ENCODE peak calls at places on chromosomes 16 and 17, in nine cellular contexts. O, R, A, F, Q, T, N, L and H are unnamed samples.

GRCh38 chr17:72599891-72600290 is 479.1 kb downstream of the SOX9 start:
- DNase-seq in O (no peak), R (no peak), A (no peak), F (no peak), Q (no peak), T (no peak), N (no peak), L (no peak), H (no peak)

GRCh38 chr17:38749222-38750043 is 1.3 kb upstream of the PCGF2 start:
- DNase-seq in O (peak), R (peak), A (no peak), F (peak), Q (peak), T (peak), N (no peak), L (peak), H (peak)

GRCh38 chr17:38485146-38485468 is 56.8 kb downstream of the ARHGAP23 start:
- DNase-seq in O (no peak), R (no peak), A (no peak), F (no peak), Q (no peak), T (no peak), N (no peak), L (no peak), H (no peak)

GRCh38 chr16:72073831-72074230 is 10.8 kb downstream of the HPR start:
- DNase-seq in O (no peak), R (no peak), A (no peak), F (no peak), Q (no peak), T (no peak), N (no peak), L (no peak), H (no peak)

GRCh38 chr17:27290916-27291598 is 2.9 kb upstream of the WSB1 start:
- DNase-seq in O (no peak), R (no peak), A (no peak), F (no peak), Q (no peak), T (peak), N (no peak), L (no peak), H (no peak)

GRCh38 chr16:27595461-27595860 is 45.5 kb downstream of the KATNIP start:
- DNase-seq in O (no peak), R (no peak), A (no peak), F (no peak), Q (no peak), T (no peak), N (no peak), L (no peak), H (no peak)

GRCh38 chr16:17474037-17474436 is 3.3 kb upstream of the XYLT1 start:
- DNase-seq in O (no peak), R (no peak), A (no peak), F (no peak), Q (no peak), T (no peak), N (no peak), L (no peak), H (no peak)

GRCh38 chr16:53131363-53132071 is 76.7 kb downstream of the CHD9 start:
- DNase-seq in O (peak), R (peak), A (no peak), F (peak), Q (peak), T (no peak), N (peak), L (peak), H (peak)

GRCh38 chr17:77741109-77741508 is 217.4 kb upstream of the TNRC6C start:
- DNase-seq in O (peak), R (peak), A (no peak), F (no peak), Q (peak), T (no peak), N (no peak), L (no peak), H (no peak)

GRCh38 chr16:22264786-22265185 is 32.4 kb upstream of the POLR3E start:
- DNase-seq in O (no peak), R (no peak), A (peak), F (no peak), Q (no peak), T (no peak), N (no peak), L (peak), H (no peak)

GRCh38 chr16:86952769-86953168 is 364.4 kb downstream of the C16orf95 start:
- DNase-seq in O (no peak), R (no peak), A (no peak), F (peak), Q (no peak), T (no peak), N (no peak), L (no peak), H (no peak)

GRCh38 chr17:80294210-80294609 is 33.6 kb downstream of the RNF213 start:
- DNase-seq in O (no peak), R (no peak), A (no peak), F (no peak), Q (no peak), T (no peak), N (no peak), L (no peak), H (no peak)

GRCh38 chr17:29592850-29593545 is at the start of gene ANKRD13B:
- DNase-seq in O (peak), R (peak), A (no peak), F (no peak), Q (peak), T (peak), N (no peak), L (peak), H (no peak)

GRCh38 chr17:7014995-7015586 is 2.7 kb downstream of the RNASEK start:
- DNase-seq in O (peak), R (no peak), A (no peak), F (peak), Q (no peak), T (no peak), N (peak), L (no peak), H (no peak)

GRCh38 chr17:77721823-77722160 is 236.7 kb upstream of the TNRC6C start:
- DNase-seq in O (no peak), R (no peak), A (no peak), F (no peak), Q (no peak), T (no peak), N (no peak), L (no peak), H (no peak)

GRCh38 chr17:42525221-42525620 is 10.8 kb upstream of the NAGLU start:
- DNase-seq in O (no peak), R (no peak), A (no peak), F (peak), Q (no peak), T (no peak), N (no peak), L (no peak), H (no peak)

GRCh38 chr16:68049448-68049847 is 26.4 kb downstream of the DUS2 start:
- DNase-seq in O (no peak), R (no peak), A (no peak), F (no peak), Q (no peak), T (no peak), N (no peak), L (no peak), H (no peak)

GRCh38 chr16:68972720-68973119 is 129.4 kb downstream of the TANGO6 start:
- DNase-seq in O (no peak), R (no peak), A (peak), F (peak), Q (peak), T (no peak), N (no peak), L (peak), H (no peak)

GRCh38 chr17:48442819-48443218 is 12.8 kb upstream of the SKAP1 start:
- DNase-seq in O (no peak), R (no peak), A (no peak), F (no peak), Q (no peak), T (no peak), N (no peak), L (no peak), H (no peak)

GRCh38 chr16:66342294-66342900 is 24.1 kb upstream of the CDH5 start:
- DNase-seq in O (no peak), R (peak), A (no peak), F (peak), Q (peak), T (no peak), N (no peak), L (peak), H (no peak)

GRCh38 chr17:31004160-31004559 is 33.3 kb downstream of the RNF135 start:
- DNase-seq in O (no peak), R (no peak), A (no peak), F (no peak), Q (no peak), T (no peak), N (no peak), L (no peak), H (no peak)

GRCh38 chr16:88854306-88855111 is 2.2 kb downstream of the GALNS start:
- DNase-seq in O (peak), R (no peak), A (no peak), F (no peak), Q (no peak), T (no peak), N (no peak), L (no peak), H (no peak)

GRCh38 chr16:88743693-88744519 is 37.6 kb downstream of the CTU2 start:
- DNase-seq in O (peak), R (peak), A (no peak), F (peak), Q (peak), T (peak), N (peak), L (peak), H (peak)

GRCh38 chr17:46976626-46977270 is 2.3 kb downstream of the RPRML start:
- DNase-seq in O (no peak), R (no peak), A (no peak), F (no peak), Q (peak), T (no peak), N (no peak), L (no peak), H (no peak)

GRCh38 chr16:48277158-48277557 is 29.8 kb upstream of the ABCC11 start:
- DNase-seq in O (no peak), R (no peak), A (no peak), F (no peak), Q (no peak), T (no peak), N (no peak), L (no peak), H (no peak)